ENCODE peak calls at places on chromosomes 13 and 19, in four cellular contexts. V, B, N and F are unnamed samples.

GRCh38 chr13:111393221-111393790 is 72.9 kb downstream of the TEX29 start:
- DNase-seq in V (no peak), B (no peak), N (no peak), F (no peak)

GRCh38 chr13:105991622-105992254 is 543.7 kb downstream of the EFNB2 start:
- DNase-seq in V (peak), B (peak), N (no peak), F (peak)

GRCh38 chr19:4120531-4120930 is 3.4 kb downstream of the MAP2K2 start:
- DNase-seq in V (peak), B (peak), N (no peak), F (peak)

GRCh38 chr19:15249912-15250634 is 17.8 kb upstream of the EPHX3 start:
- DNase-seq in V (no peak), B (peak), N (no peak), F (peak)

GRCh38 chr13:19695829-19696228 is 62.4 kb downstream of the MPHOSPH8 start:
- DNase-seq in V (no peak), B (no peak), N (no peak), F (no peak)

GRCh38 chr19:7722231-7722651 is 9.7 kb downstream of the CLEC4G start:
- DNase-seq in V (no peak), B (no peak), N (no peak), F (no peak)

GRCh38 chr13:109628251-109628699 is 158.1 kb downstream of the IRS2 start:
- DNase-seq in V (peak), B (peak), N (no peak), F (peak)

GRCh38 chr19:36772341-36773222 is at the start of gene ZNF850:
- DNase-seq in V (peak), B (peak), N (peak), F (peak)

GRCh38 chr13:80048802-80049201 is 292.1 kb downstream of the SPRY2 start:
- DNase-seq in V (peak), B (peak), N (peak), F (peak)

GRCh38 chr19:55431183-55431582 is 11.9 kb downstream of the SHISA7 start:
- DNase-seq in V (no peak), B (no peak), N (no peak), F (no peak)

GRCh38 chr13:34926513-34926912 is 15.6 kb upstream of the NBEA start:
- DNase-seq in V (peak), B (peak), N (no peak), F (peak)

GRCh38 chr19:46000497-46001246 is 5.4 kb downstream of the CCDC61 start:
- DNase-seq in V (no peak), B (no peak), N (peak), F (no peak)

GRCh38 chr19:30908262-30908771 is 440.9 kb downstream of the TSHZ3 start:
- DNase-seq in V (no peak), B (no peak), N (no peak), F (no peak)

GRCh38 chr13:63124863-63125262 is 1709.2 kb upstream of the PCDH20 start:
- DNase-seq in V (peak), B (peak), N (no peak), F (peak)

GRCh38 chr19:58513213-58513693 is 1.5 kb upstream of the SLC27A5 start:
- DNase-seq in V (no peak), B (no peak), N (no peak), F (no peak)

GRCh38 chr19:14511245-14511625 is 7.0 kb downstream of the DNAJB1 start:
- DNase-seq in V (peak), B (no peak), N (no peak), F (no peak)

GRCh38 chr19:16328824-16329482 is 4.3 kb downstream of the KLF2 start:
- DNase-seq in V (no peak), B (no peak), N (no peak), F (peak)

GRCh38 chr13:46885018-46885417 is 11.8 kb downstream of the HTR2A start:
- DNase-seq in V (peak), B (peak), N (no peak), F (no peak)

GRCh38 chr13:27822258-27822872 is 30.1 kb downstream of the GSX1 start:
- DNase-seq in V (no peak), B (no peak), N (no peak), F (no peak)

GRCh38 chr13:32791545-32792172 is 205.4 kb downstream of the PDS5B start:
- DNase-seq in V (peak), B (no peak), N (no peak), F (peak)

GRCh38 chr13:42559057-42559456 is 14.9 kb upstream of the TNFSF11 start:
- DNase-seq in V (no peak), B (no peak), N (no peak), F (no peak)

GRCh38 chr13:112952759-112953541 is 16.1 kb upstream of the MCF2L start:
- DNase-seq in V (no peak), B (no peak), N (no peak), F (no peak)

GRCh38 chr19:2135474-2136402 is 15.6 kb downstream of the AP3D1 start:
- DNase-seq in V (no peak), B (no peak), N (no peak), F (no peak)

GRCh38 chr19:2834294-2834871 is 6.9 kb upstream of the ZNF555 start:
- DNase-seq in V (no peak), B (no peak), N (no peak), F (no peak)

GRCh38 chr13:30142502-30143211 is 164.7 kb downstream of the KATNAL1 start:
- DNase-seq in V (peak), B (peak), N (no peak), F (peak)

GRCh38 chr13:98207411-98207810 is 30.3 kb upstream of the RNF113B start:
- DNase-seq in V (no peak), B (peak), N (no peak), F (peak)

GRCh38 chr19:46944918-46945628 is 74.6 kb upstream of the NPAS1 start:
- DNase-seq in V (no peak), B (peak), N (peak), F (peak)

GRCh38 chr19:32824906-32825608 is 44.5 kb downstream of the SLC7A9 start:
- DNase-seq in V (no peak), B (no peak), N (no peak), F (no peak)
- TF ChIP-seq CTCF in V (no peak), B (no peak), N (no peak), F (no peak)

DNA sequence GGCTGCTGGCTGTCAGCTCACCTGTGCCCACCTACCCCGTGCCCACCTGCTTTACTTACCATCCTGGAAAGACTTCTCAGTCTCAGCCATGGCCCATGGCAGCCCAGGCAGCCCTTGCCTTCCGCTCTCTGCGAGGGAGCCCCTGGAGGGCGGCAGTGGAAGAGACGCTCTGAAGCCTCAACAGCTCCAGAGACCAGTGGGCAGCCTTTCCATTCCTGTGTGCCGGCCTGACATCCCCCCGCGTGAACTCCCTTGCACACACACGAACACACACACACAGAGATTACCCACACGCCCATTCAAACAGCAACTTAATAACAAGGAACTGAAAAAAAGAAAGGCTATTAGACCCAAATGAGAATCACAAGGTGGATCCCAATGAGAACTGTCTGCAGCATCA is 14.2 kb upstream of the RASA3 start:
- DNase-seq in V (no peak), B (no peak), N (peak), F (no peak)
- TF ChIP-seq CTCF in V (no peak), B (no peak), N (no peak), F (peak)

GRCh38 chr13:51044023-51044665 is 66.9 kb downstream of the C13orf42 start:
- DNase-seq in V (no peak), B (no peak), N (peak), F (no peak)

GRCh38 chr13:51050021-51050886 is 60.8 kb downstream of the C13orf42 start:
- DNase-seq in V (no peak), B (no peak), N (no peak), F (no peak)

GRCh38 chr13:51048166-51048461 is 63.0 kb downstream of the C13orf42 start:
- DNase-seq in V (no peak), B (no peak), N (no peak), F (no peak)

GRCh38 chr13:51045450-51045849 is 65.6 kb downstream of the C13orf42 start:
- DNase-seq in V (no peak), B (no peak), N (no peak), F (no peak)

GRCh38 chr13:51047434-51048165 is 63.5 kb downstream of the C13orf42 start:
- DNase-seq in V (no peak), B (no peak), N (no peak), F (no peak)
- TF ChIP-seq CTCF in V (no peak), B (no peak), N (no peak), F (no peak)

GRCh38 chr13:85974604-85975366 is 175.6 kb upstream of the SLITRK6 start:
- DNase-seq in V (peak), B (peak), N (no peak), F (no peak)

GRCh38 chr13:85969331-85969730 is 170.1 kb upstream of the SLITRK6 start:
- DNase-seq in V (no peak), B (no peak), N (no peak), F (no peak)

DNA sequence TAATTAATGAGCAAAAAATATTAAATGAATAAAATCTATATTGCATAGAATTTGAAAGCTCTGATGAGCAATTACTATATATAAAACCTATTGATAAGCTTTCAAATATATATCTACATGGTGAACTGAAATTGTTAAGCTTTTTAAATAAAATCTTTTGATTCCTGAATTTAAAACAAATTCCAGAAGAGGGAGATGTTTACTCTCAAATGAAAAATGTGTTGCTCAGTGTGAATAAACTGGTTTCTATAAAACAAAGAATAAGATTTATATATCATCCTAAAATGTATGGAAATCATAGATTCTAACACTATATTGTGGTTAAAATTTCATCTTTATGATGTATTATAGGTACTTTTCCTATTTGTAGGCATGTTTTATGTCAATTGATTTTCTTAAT is 171.5 kb upstream of the SLITRK6 start:
- DNase-seq in V (peak), B (no peak), N (no peak), F (no peak)
- TF ChIP-seq CTCF in V (peak), B (no peak), N (no peak), F (no peak)

GRCh38 chr19:33797821-33798633 is 1.4 kb downstream of the KCTD15 start:
- DNase-seq in V (no peak), B (peak), N (peak), F (peak)
- TF ChIP-seq CTCF in V (no peak), B (no peak), N (no peak), F (no peak)